ENCODE peak calls at places on chromosomes 5 and 9, in six cellular contexts. L, G, P, X, O and I are unnamed samples.

GRCh38 chr9:19410195-19410503 is 1.3 kb downstream of the ACER2 start:
- DNase-seq in L (no peak), G (no peak), P (no peak), X (no peak), O (no peak), I (no peak)

GRCh38 chr5:137035480-137035878 is 463.6 kb downstream of the SPOCK1 start:
- DNase-seq in L (peak), G (no peak), P (no peak), X (no peak), O (no peak), I (no peak)

GRCh38 chr5:149181702-149182101 is 40.4 kb downstream of the ABLIM3 start:
- DNase-seq in L (no peak), G (no peak), P (no peak), X (no peak), O (no peak), I (no peak)

GRCh38 chr5:119355636-119356383 is at the start of gene TNFAIP8:
- DNase-seq in L (peak), G (no peak), P (peak), X (peak), O (no peak), I (no peak)

GRCh38 chr5:87403899-87404298 is 8.8 kb downstream of the CCNH start:
- DNase-seq in L (no peak), G (no peak), P (no peak), X (no peak), O (no peak), I (no peak)

GRCh38 chr5:126464959-126465358 is 41.8 kb downstream of the GRAMD2B start:
- DNase-seq in L (no peak), G (no peak), P (no peak), X (no peak), O (no peak), I (no peak)

GRCh38 chr5:101534486-101535110 is 631.5 kb upstream of the ST8SIA4 start:
- DNase-seq in L (peak), G (no peak), P (no peak), X (no peak), O (no peak), I (no peak)

GRCh38 chr5:27403248-27403882 is 365.0 kb upstream of the CDH9 start:
- DNase-seq in L (peak), G (no peak), P (no peak), X (no peak), O (no peak), I (no peak)

GRCh38 chr5:34620185-34620584 is 35.9 kb upstream of the RAI14 start:
- DNase-seq in L (no peak), G (no peak), P (no peak), X (no peak), O (no peak), I (no peak)

GRCh38 chr5:6825678-6826244 is 112.5 kb downstream of the TENT4A start:
- DNase-seq in L (no peak), G (no peak), P (no peak), X (no peak), O (no peak), I (no peak)

DNA sequence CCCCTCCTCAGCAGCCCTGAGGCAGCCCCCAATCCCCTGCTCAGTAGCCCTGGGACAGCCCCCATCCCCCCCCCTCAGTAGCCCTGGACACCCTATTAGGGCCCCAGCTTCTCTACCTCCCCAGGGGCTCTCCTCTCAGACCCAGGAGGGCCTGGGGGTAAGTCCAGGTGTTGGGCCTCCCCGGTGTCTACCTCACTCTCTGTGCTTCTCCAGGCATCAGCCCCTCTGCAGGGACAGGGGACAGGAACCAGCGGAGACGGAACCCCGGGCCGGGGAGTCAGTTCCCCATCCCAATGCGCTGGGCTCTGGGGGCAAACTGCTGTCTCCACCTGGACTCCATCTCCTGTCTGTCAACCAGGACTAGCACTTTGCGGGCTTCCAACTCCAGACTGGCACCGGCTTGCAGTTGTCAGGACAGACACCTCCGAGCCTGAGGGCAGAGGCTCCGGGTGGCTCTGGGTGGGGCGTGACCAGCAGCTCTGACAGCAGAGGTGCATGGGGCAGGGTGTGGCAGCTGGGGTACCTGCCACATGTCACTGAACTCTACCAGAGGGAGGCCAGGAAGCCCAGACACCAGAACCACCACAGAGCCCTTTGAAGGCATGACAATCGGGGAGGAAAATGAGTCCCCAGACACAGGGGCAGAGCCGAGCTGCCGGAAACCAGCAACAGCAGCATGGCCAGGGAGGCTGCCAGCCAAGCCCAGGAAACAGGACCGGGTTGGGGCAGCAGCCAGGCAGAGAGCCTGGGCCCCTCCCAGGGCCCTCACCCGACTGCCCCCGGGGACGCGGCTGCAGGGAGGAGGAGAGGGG is 17.7 kb upstream of the UBAC1 start:
- DNase-seq in L (no peak), G (no peak), P (peak), X (no peak), O (no peak), I (no peak)
- H3K4me3 ChIP-seq in L (no peak), G (no peak), P (peak), X (no peak), O (no peak), I (no peak)

GRCh38 chr5:81393430-81393782 is 528 bp downstream of the ACOT12 start:
- DNase-seq in L (no peak), G (no peak), P (no peak), X (no peak), O (no peak), I (no peak)
- TF ChIP-seq CTCF in L (peak), G (no peak), P (no peak), X (no peak), O (peak), I (no peak)

GRCh38 chr5:96808541-96808828 is 740 bp upstream of the ERAP1 start:
- DNase-seq in L (no peak), G (no peak), P (no peak), X (no peak), O (no peak), I (no peak)
- H3K4me3 ChIP-seq in L (peak), G (peak), P (peak), X (peak), O (peak), I (peak)

GRCh38 chr5:98349251-98349989 is 424.0 kb upstream of the RGMB start:
- DNase-seq in L (peak), G (no peak), P (no peak), X (no peak), O (no peak), I (peak)
- TF ChIP-seq CTCF in L (peak), G (peak), P (no peak), X (no peak), O (peak), I (peak)

GRCh38 chr5:98454407-98454806 is 319.1 kb upstream of the RGMB start:
- DNase-seq in L (peak), G (no peak), P (no peak), X (no peak), O (no peak), I (no peak)
- H3K4me3 ChIP-seq in L (no peak), G (no peak), P (no peak), X (no peak), O (no peak), I (no peak)

GRCh38 chr5:168047669-168048111 is 243.8 kb upstream of the WWC1 start:
- DNase-seq in L (no peak), G (no peak), P (no peak), X (peak), O (no peak), I (no peak)
- TF ChIP-seq CTCF in L (no peak), G (no peak), P (no peak), X (no peak), O (no peak), I (no peak)

GRCh38 chr9:113842086-113842485 is 34.0 kb upstream of the ZNF618 start:
- DNase-seq in L (no peak), G (no peak), P (no peak), X (no peak), O (no peak), I (no peak)

GRCh38 chr9:113837349-113837748 is 38.8 kb upstream of the ZNF618 start:
- DNase-seq in L (no peak), G (no peak), P (no peak), X (no peak), O (no peak), I (no peak)
- H3K4me3 ChIP-seq in L (no peak), G (no peak), P (no peak), X (no peak), O (no peak), I (no peak)

GRCh38 chr9:128107971-128108783 is 19.4 kb downstream of the PTGES2 start:
- DNase-seq in L (no peak), G (no peak), P (no peak), X (no peak), O (no peak), I (no peak)
- TF ChIP-seq CTCF in L (no peak), G (no peak), P (no peak), X (no peak), O (no peak), I (no peak)

DNA sequence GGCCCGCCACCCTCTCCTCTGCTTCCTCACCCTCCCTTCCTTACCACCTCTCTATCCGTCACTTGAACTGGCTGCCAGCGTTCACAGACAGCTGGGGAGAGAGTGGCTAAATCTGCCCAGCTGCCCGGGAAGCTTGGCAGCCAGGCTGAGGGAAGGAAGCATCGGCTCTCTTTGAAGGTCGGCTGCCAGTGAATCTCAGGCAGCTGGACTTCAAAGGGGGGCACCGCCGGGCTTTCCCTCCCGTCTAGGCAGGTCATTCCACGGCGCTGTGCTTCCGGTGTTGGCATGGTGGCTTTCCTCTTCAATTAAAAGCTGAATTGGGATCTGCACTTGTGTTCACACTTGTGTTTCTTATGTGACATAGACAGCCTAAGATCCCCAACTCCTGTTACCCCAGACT is 174.0 kb downstream of the GDNF start:
- DNase-seq in L (no peak), G (no peak), P (no peak), X (peak), O (no peak), I (no peak)
- H3K4me3 ChIP-seq in L (no peak), G (no peak), P (no peak), X (no peak), O (no peak), I (no peak)

GRCh38 chr5:78320461-78320860 is 26.0 kb upstream of the AP3B1 start:
- DNase-seq in L (peak), G (peak), P (no peak), X (no peak), O (no peak), I (peak)
- TF ChIP-seq CTCF in L (peak), G (peak), P (peak), X (no peak), O (peak), I (peak)